ENCODE peak calls at places on chromosomes 2 and 18, in six cellular contexts. D is AML-193, O is C1 segment of cervical spinal cord, H is T-helper 22 cell, R is pons, W is RPMI7951. X is an unnamed sample.

GRCh38 chr18:11114653-11115052 is 34.7 kb downstream of the PIEZO2 start:
- DNase-seq in O (no peak), W (peak; percentile 76), R (no peak), D (no peak), H (no peak), X (no peak)

GRCh38 chr18:6810191-6810590 is 80.7 kb downstream of the ARHGAP28 start:
- DNase-seq in D (no peak), W (no peak), H (no peak), O (no peak), R (no peak), X (no peak)

GRCh38 chr18:36379426-36379984 is 82.0 kb downstream of the FHOD3 start:
- DNase-seq in W (no peak), D (no peak), H (no peak), O (no peak), R (no peak), X (no peak)

GRCh38 chr2:168740788-168741187 is 61.6 kb upstream of the NOSTRIN start:
- DNase-seq in D (no peak), W (no peak), H (no peak), O (no peak), R (no peak), X (no peak)

GRCh38 chr2:102841107-102841840 is 79.4 kb downstream of the TMEM182 start:
- DNase-seq in H (no peak), D (peak; percentile 57), W (peak; percentile 55), R (peak; percentile 74), O (peak; percentile 15), X (peak; percentile 77)

GRCh38 chr2:19746611-19747309 is 155.0 kb downstream of the TTC32 start:
- DNase-seq in R (no peak), O (no peak), D (no peak), W (no peak), H (no peak), X (peak; percentile 79)

GRCh38 chr18:42412896-42413295 is 457.9 kb downstream of the PIK3C3 start:
- DNase-seq in R (no peak), D (no peak), O (no peak), W (peak; percentile 51), H (no peak), X (no peak)

GRCh38 chr18:34219651-34220050 is 5.1 kb downstream of the NOL4 start:
- DNase-seq in D (no peak), W (no peak), R (no peak), H (no peak), O (no peak), X (no peak)

GRCh38 chr2:47072018-47072691 is 83.0 kb downstream of the STPG4 start:
- DNase-seq in R (peak; percentile 82), D (no peak), H (no peak), O (peak; percentile 79), W (peak; percentile 100), X (peak; percentile 36)

GRCh38 chr18:38698108-38698507 is 1132.5 kb upstream of the CELF4 start:
- DNase-seq in W (no peak), R (no peak), H (no peak), D (no peak), O (no peak), X (peak; percentile 19)

GRCh38 chr2:148656516-148656915 is 12.0 kb downstream of the EPC2 start:
- DNase-seq in W (no peak), O (no peak), H (no peak), D (no peak), R (no peak), X (no peak)

GRCh38 chr18:8247700-8248099 is 361.5 kb upstream of the RAB12 start:
- DNase-seq in D (no peak), O (no peak), H (no peak), W (no peak), R (no peak), X (no peak)

GRCh38 chr2:9638532-9638931 is 7.7 kb upstream of the YWHAQ start:
- DNase-seq in D (no peak), W (peak; percentile 99), H (no peak), R (peak; percentile 96), O (peak; percentile 82), X (no peak)

GRCh38 chr2:189393440-189394111 is 47.7 kb upstream of the WDR75 start:
- DNase-seq in D (no peak), W (peak; percentile 96), O (no peak), R (no peak), H (no peak), X (no peak)

GRCh38 chr2:226274143-226274542 is 525.5 kb downstream of the IRS1 start:
- DNase-seq in H (no peak), R (no peak), O (no peak), D (no peak), W (no peak), X (no peak)

GRCh38 chr2:96638144-96639121 is at the start of gene KANSL3:
- DNase-seq in R (peak; percentile 90), W (peak; percentile 89), O (peak; percentile 82), D (peak; percentile 74), H (peak; percentile 70), X (peak; percentile 86)

GRCh38 chr2:190505696-190506095 is 28.8 kb downstream of the NEMP2 start:
- DNase-seq in D (no peak), W (no peak), R (peak; percentile 66), O (no peak), H (no peak), X (no peak)

GRCh38 chr2:216557820-216558219 is 59.2 kb downstream of the RPL37A start:
- DNase-seq in D (no peak), W (no peak), H (no peak), O (no peak), R (no peak), X (no peak)

GRCh38 chr2:239528883-239529282 is 128.1 kb upstream of the HDAC4 start:
- DNase-seq in W (no peak), O (no peak), H (no peak), R (no peak), D (no peak), X (no peak)

GRCh38 chr2:85768713-85769112 is 14.9 kb downstream of the ATOH8 start:
- DNase-seq in D (no peak), O (no peak), W (no peak), R (no peak), H (no peak), X (peak; percentile 55)

GRCh38 chr2:207223051-207223450 is 57.3 kb upstream of the KLF7 start:
- DNase-seq in O (no peak), H (no peak), W (peak; percentile 79), R (no peak), D (no peak), X (no peak)

GRCh38 chr2:3617198-3617890 is 22.4 kb downstream of the COLEC11 start:
- DNase-seq in D (no peak), W (no peak), R (no peak), H (no peak), O (no peak), X (no peak)

GRCh38 chr18:55275042-55275897 is 312.7 kb downstream of the TCF4 start:
- DNase-seq in H (no peak), R (peak; percentile 70), O (no peak), D (peak; percentile 3), W (peak; percentile 96), X (no peak)

GRCh38 chr2:190451561-190452176 is 43.5 kb downstream of the MFSD6 start:
- DNase-seq in O (no peak), W (peak; percentile 29), H (no peak), R (no peak), D (no peak), X (no peak)

GRCh38 chr18:80159713-80160636 is 50.9 kb downstream of the ADNP2 start:
- DNase-seq in H (no peak), R (no peak), W (no peak), O (no peak), D (no peak), X (peak; percentile 43)

GRCh38 chr2:24883946-24884345 is 36.1 kb downstream of the ADCY3 start:
- DNase-seq in O (peak; percentile 16), D (no peak), W (no peak), H (no peak), R (no peak), X (no peak)

GRCh38 chr2:70903641-70904340 is 31.9 kb upstream of the ATP6V1B1 start:
- DNase-seq in R (no peak), D (no peak), H (no peak), O (no peak), W (no peak), X (no peak)

GRCh38 chr2:131077182-131077846 is 15.9 kb downstream of the FAM168B start:
- DNase-seq in O (no peak), D (no peak), H (no peak), R (no peak), W (no peak), X (no peak)

GRCh38 chr2:191923652-191923997 is 76.7 kb upstream of the CAVIN2 start:
- DNase-seq in O (no peak), W (no peak), H (no peak), R (no peak), D (no peak), X (no peak)

GRCh38 chr2:239354132-239354790 is 46.6 kb downstream of the HDAC4 start:
- DNase-seq in O (no peak), D (no peak), H (no peak), R (no peak), W (no peak), X (no peak)

GRCh38 chr2:147345246-147345645 is 499.6 kb upstream of the ACVR2A start:
- DNase-seq in W (peak; percentile 63), O (no peak), R (no peak), D (no peak), H (no peak), X (no peak)

GRCh38 chr2:84373866-84374265 is 85.2 kb downstream of the SUCLG1 start:
- DNase-seq in D (no peak), R (no peak), H (no peak), O (no peak), W (no peak), X (no peak)

X was measured in WTC11.